ENCODE peak calls at places on chromosomes 12 and 14, in four cellular contexts. H, S, O and G are unnamed samples.

GRCh38 chr12:122793685-122794106 is 19.3 kb downstream of the CCDC62 start:
- DNase-seq in O (peak), S (peak), H (peak), G (peak)

GRCh38 chr12:114141916-114142564 is 175.9 kb upstream of the RBM19 start:
- DNase-seq in O (no peak), H (no peak), S (no peak), G (no peak)

GRCh38 chr14:89564291-89564957 is 147.4 kb upstream of the FOXN3 start:
- DNase-seq in O (no peak), H (peak), S (no peak), G (peak)

GRCh38 chr12:79347852-79348251 is 342.9 kb downstream of the PAWR start:
- DNase-seq in H (no peak), S (no peak), O (no peak), G (no peak)

GRCh38 chr14:59190372-59190771 is 1.9 kb downstream of the DAAM1 start:
- DNase-seq in H (no peak), O (peak), S (peak), G (no peak)

GRCh38 chr14:18656627-18657026 is 55.7 kb downstream of the OR11H12 start:
- DNase-seq in O (no peak), S (no peak), H (no peak), G (no peak)

GRCh38 chr14:38400751-38401150 is 144.9 kb upstream of the CLEC14A start:
- DNase-seq in H (no peak), S (no peak), O (no peak), G (no peak)

GRCh38 chr14:79417961-79418360 is 793.3 kb downstream of the DIO2 start:
- DNase-seq in H (no peak), S (no peak), O (no peak), G (no peak)

GRCh38 chr14:39593339-39593738 is 161.1 kb upstream of the FBXO33 start:
- DNase-seq in H (no peak), O (no peak), S (no peak), G (no peak)

GRCh38 chr12:10406725-10407124 is 2.8 kb downstream of the KLRC4 start:
- DNase-seq in H (no peak), O (no peak), S (no peak), G (no peak)

GRCh38 chr14:68033533-68033932 is 214.0 kb downstream of the RAD51B start:
- DNase-seq in O (no peak), S (no peak), H (no peak), G (no peak)

GRCh38 chr14:76267322-76268012 is 108.5 kb upstream of the ESRRB start:
- DNase-seq in O (peak), S (peak), H (no peak), G (peak)

GRCh38 chr12:93113317-93114006 is 184.4 kb upstream of the EEA1 start:
- DNase-seq in S (no peak), O (no peak), H (no peak), G (no peak)

GRCh38 chr14:92263681-92264080 is 59.3 kb upstream of the SLC24A4 start:
- DNase-seq in O (no peak), H (no peak), S (no peak), G (no peak)

GRCh38 chr12:25322918-25323773 is 72.4 kb upstream of the KRAS start:
- DNase-seq in S (no peak), H (no peak), O (no peak), G (peak)

GRCh38 chr12:128680555-128680954 is 143.2 kb downstream of the SLC15A4 start:
- DNase-seq in H (no peak), S (no peak), O (no peak), G (no peak)

GRCh38 chr12:98973395-98973794 is 328.3 kb downstream of the APAF1 start:
- DNase-seq in H (peak), O (no peak), S (no peak), G (peak)

GRCh38 chr14:32011225-32011624 is 65.9 kb upstream of the ARHGAP5 start:
- DNase-seq in O (no peak), H (no peak), S (no peak), G (no peak)

GRCh38 chr12:13405961-13406703 is 209.6 kb downstream of the EMP1 start:
- DNase-seq in O (no peak), S (no peak), H (no peak), G (no peak)

GRCh38 chr12:47734725-47735480 is 9.6 kb upstream of the ENDOU start:
- DNase-seq in O (no peak), S (no peak), H (no peak), G (no peak)

GRCh38 chr14:94029250-94029649 is 3.1 kb downstream of the OTUB2 start:
- DNase-seq in S (no peak), H (no peak), O (no peak), G (no peak)

GRCh38 chr12:49804821-49805220 is 23.4 kb downstream of the NCKAP5L start:
- DNase-seq in S (no peak), H (no peak), O (no peak), G (no peak)

DNA sequence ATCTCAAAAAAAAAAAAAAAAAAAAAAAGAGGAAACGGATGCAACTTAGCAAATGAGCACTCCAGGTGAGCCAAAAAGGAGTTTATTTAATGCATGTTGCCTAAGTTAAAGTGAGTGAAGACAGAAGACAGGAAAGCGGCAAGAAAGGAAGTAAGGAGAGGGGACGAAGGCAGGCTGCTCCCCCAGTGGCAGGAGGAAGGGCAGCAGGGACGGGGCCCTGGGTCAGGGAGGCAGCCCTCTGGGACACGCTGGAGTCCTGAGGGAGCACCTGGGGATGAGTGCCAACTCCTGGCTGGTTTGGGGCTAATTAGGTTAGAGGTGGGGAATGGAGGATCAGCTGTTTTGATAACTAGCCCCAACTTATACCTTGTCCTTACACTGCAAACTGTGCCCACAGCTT is 37.0 kb upstream of the SPTLC2 start:
- DNase-seq in O (no peak), S (no peak), H (no peak), G (no peak)
- TF ChIP-seq CTCF in O (no peak), S (no peak), H (no peak), G (peak)

GRCh38 chr14:95226801-95227200 is 69.5 kb upstream of the DICER1 start:
- DNase-seq in O (no peak), S (no peak), H (no peak), G (no peak)

GRCh38 chr14:95228240-95228639 is 70.9 kb upstream of the DICER1 start:
- DNase-seq in O (no peak), H (no peak), S (no peak), G (no peak)

GRCh38 chr14:95231966-95232365 is 74.6 kb upstream of the DICER1 start:
- DNase-seq in O (no peak), S (no peak), H (no peak), G (no peak)

GRCh38 chr14:95227279-95227860 is 70.0 kb upstream of the DICER1 start:
- DNase-seq in H (no peak), S (no peak), O (no peak), G (peak)

GRCh38 chr14:95229749-95230148 is 72.4 kb upstream of the DICER1 start:
- DNase-seq in S (no peak), O (no peak), H (no peak), G (no peak)
- TF ChIP-seq CTCF in S (no peak), O (no peak), H (no peak), G (no peak)

DNA sequence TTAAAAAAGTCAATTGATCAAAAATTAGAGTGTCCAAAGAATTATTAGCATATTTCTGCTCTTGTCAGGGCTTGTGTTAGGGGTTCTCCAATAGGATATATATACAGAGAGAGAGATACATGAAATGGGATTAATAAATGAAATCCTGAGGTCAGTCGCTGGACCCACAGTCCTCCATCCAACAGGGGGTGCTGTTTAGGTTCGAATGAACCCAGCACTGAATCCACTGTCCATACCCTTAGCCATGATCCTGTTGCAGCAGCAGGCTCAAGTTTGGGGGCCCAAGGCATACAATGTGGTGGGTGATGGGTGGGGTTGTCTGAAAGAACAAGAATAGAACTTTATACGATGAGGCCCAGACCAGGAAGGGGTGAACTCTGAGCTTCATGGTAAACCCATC is 780 bp upstream of the MYO1H start:
- DNase-seq in H (no peak), O (no peak), S (no peak), G (no peak)
- TF ChIP-seq CTCF in H (no peak), O (no peak), S (no peak), G (no peak)

DNA sequence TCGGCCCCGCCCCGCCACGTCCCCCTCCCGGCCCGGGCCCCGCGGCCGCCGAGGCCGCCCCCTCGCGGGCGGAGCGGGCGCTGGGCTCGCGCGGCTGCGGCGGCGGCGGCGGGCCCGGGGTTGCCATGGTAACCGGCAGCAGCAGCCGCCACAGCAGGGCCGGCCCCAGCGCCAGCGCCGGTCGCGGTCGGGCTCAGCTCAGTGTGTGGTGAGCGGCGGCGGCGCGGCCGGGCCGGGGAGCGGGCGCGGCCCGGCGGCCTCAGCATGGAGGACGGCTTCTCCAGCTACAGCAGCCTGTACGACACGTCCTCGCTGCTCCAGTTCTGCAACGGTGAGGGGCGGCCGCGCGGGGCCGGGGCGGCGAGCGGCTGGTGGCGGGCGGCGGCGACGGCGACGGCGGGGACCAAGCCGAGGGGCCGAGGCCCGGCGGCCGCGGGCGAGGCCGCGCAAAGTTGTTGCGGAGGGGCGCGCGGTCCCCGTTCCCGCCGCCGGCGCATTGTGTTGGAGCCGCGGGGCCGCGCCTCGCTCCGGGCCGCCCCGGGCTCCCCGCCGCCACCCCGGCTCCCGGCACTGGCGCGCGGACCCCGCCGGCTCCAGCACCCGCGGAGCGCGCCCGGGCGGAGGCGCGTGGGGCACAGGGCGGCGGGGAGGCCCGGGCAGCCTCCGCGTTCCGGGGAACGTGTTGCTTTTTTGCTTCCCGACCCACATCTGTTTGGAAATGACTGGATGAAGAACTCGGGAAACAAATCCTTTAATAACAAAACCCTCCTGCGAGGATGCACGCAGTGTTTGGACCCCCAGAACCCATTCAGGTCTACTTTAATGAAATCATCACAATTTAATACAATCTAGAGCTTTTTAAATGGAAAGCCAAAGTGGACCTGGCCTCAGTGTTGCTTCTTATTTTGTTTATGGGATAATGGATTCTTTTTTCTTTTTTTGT is at the start of gene EML1:
- DNase-seq in H (no peak), S (peak), O (peak), G (peak)
- TF ChIP-seq CTCF in H (no peak), S (no peak), O (no peak), G (no peak)

DNA sequence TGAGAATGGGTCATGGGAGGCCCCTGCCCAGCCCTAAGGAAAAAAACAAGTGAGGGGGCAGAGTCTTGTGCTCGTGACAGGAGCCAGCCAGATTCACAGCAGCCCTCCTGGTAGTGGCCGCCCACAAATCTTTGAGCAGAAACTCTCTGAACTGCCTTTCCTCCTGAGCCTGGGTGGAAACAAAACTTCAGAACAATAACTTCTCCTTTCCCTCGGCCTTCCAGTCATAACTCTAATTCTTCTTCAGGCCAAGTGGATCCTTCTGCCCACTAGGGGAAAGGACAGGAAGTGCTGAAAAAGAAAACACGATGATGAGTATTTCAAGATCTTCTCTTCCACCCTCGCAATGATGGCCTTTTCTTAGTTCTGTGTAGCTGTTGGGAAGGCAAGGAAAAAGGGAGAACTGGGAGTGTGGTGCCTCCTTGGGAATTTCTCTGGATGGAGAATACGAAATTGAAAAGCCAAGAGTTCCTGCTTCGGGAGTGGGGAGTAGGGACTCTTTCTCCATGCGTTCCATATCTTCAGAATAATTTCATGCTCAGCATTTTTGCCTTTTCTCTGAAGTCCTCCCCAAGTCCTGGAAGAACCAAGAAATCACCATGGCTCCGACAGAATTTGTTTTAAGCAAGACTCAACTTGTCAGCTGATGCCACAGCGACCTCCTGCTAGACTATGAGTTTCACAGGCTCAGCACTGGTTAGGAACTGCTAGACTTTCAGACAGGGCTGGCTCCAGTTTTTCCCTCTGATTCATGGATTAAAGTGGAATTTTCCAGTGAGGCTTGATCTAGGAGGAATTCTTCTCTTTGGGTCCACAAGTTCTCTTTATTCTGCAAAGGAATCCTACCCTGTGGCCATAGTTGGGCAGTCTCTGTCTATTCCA is 188.9 kb downstream of the CAND1 start:
- DNase-seq in O (no peak), H (no peak), S (no peak), G (no peak)
- TF ChIP-seq CTCF in O (no peak), H (peak), S (peak), G (peak)

GRCh38 chr12:51890511-51891171 is 2.7 kb downstream of the ANKRD33 start:
- DNase-seq in O (no peak), H (no peak), S (no peak), G (no peak)

GRCh38 chr12:51889216-51890134 is 1.6 kb downstream of the ANKRD33 start:
- DNase-seq in S (no peak), H (no peak), O (no peak), G (no peak)

GRCh38 chr12:51890135-51890464 is 2.2 kb downstream of the ANKRD33 start:
- DNase-seq in H (no peak), S (no peak), O (no peak), G (no peak)

GRCh38 chr12:51893786-51894185 is 5.9 kb downstream of the ANKRD33 start:
- DNase-seq in S (no peak), O (no peak), H (no peak), G (no peak)

DNA sequence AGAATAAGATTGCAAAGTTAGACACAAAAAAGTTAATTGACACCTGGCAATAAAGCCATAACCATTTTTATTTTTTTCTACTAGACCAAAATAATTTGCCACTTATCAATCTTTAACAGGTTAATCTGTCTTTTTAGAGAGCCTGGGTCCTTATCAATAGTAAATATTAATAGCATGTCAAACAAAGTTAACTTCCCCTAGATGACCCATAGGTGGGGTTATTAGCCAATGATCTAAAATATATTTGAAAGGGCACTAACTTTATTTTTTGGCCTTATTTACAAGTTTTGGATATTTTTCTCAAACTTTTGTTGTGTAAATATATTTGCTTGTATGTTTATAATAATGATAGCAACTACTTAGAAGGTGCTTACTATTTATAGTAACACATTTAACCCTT is 3.9 kb downstream of the ANKRD33 start:
- DNase-seq in H (no peak), S (no peak), O (no peak), G (no peak)
- TF ChIP-seq CTCF in H (peak), S (peak), O (no peak), G (peak)

GRCh38 chr12:1773937-1774655 is 46.3 kb upstream of the LRTM2 start:
- DNase-seq in H (no peak), O (no peak), S (peak), G (peak)

GRCh38 chr12:1778911-1779310 is 41.5 kb upstream of the LRTM2 start:
- DNase-seq in H (no peak), O (no peak), S (no peak), G (no peak)

GRCh38 chr12:1776139-1776975 is 44.0 kb upstream of the LRTM2 start:
- DNase-seq in S (peak), O (no peak), H (peak), G (peak)

GRCh38 chr12:1779783-1780182 is 40.6 kb upstream of the LRTM2 start:
- DNase-seq in S (peak), H (no peak), O (no peak), G (peak)

GRCh38 chr12:1777798-1778197 is 42.6 kb upstream of the LRTM2 start:
- DNase-seq in S (peak), O (no peak), H (peak), G (peak)
- TF ChIP-seq CTCF in S (no peak), O (no peak), H (no peak), G (no peak)

GRCh38 chr14:24290746-24291145 is 8.8 kb downstream of the DHRS1 start:
- DNase-seq in H (no peak), S (no peak), O (no peak), G (no peak)
- TF ChIP-seq CTCF in H (no peak), S (no peak), O (no peak), G (no peak)

GRCh38 chr12:62629413-62629812 is 162.8 kb downstream of the MON2 start:
- DNase-seq in O (no peak), S (no peak), H (no peak), G (no peak)

GRCh38 chr12:62635630-62636029 is 169.0 kb downstream of the MON2 start:
- DNase-seq in O (no peak), H (no peak), S (no peak), G (no peak)

GRCh38 chr12:62629971-62630739 is 163.5 kb downstream of the MON2 start:
- DNase-seq in S (no peak), H (no peak), O (no peak), G (no peak)

GRCh38 chr12:62632521-62632920 is 165.9 kb downstream of the MON2 start:
- DNase-seq in O (peak), H (peak), S (peak), G (peak)

GRCh38 chr12:62631531-62632520 is 165.2 kb downstream of the MON2 start:
- DNase-seq in S (peak), O (peak), H (peak), G (peak)
- TF ChIP-seq CTCF in S (peak), O (no peak), H (peak), G (peak)

GRCh38 chr14:103139371-103140016 is 16.2 kb downstream of the TNFAIP2 start:
- DNase-seq in O (no peak), S (no peak), H (no peak), G (no peak)

GRCh38 chr14:103142903-103143302 is 19.6 kb downstream of the TNFAIP2 start:
- DNase-seq in O (no peak), H (no peak), S (no peak), G (no peak)

GRCh38 chr14:103140316-103141109 is 17.3 kb downstream of the TNFAIP2 start:
- DNase-seq in H (no peak), O (peak), S (no peak), G (no peak)

GRCh38 chr14:103142031-103142430 is 18.8 kb downstream of the TNFAIP2 start:
- DNase-seq in H (no peak), S (no peak), O (no peak), G (no peak)

GRCh38 chr14:103141117-103141796 is 18.0 kb downstream of the TNFAIP2 start:
- DNase-seq in O (peak), H (no peak), S (no peak), G (no peak)
- TF ChIP-seq CTCF in O (peak), H (peak), S (peak), G (peak)